ENCODE peak calls at places on chromosomes 1 and 21, in four cellular contexts. One of them, this sample, is unnamed. For H3K4me1, the result is how much of the 10 kb centered on the place peaks cover.

GRCh38 chr1:83583351-83584014 is 415.4 kb downstream of the TTLL7 start:
- DNase-seq in neural progenitor cell: peak
- DNase-seq in IMR-90: no peak
- DNase-seq in K562: no peak
- DNase-seq in this sample: peak

GRCh38 chr1:53278294-53278693 is 40.0 kb upstream of the MAGOH start:
- DNase-seq in neural progenitor cell: peak
- DNase-seq in IMR-90: peak
- DNase-seq in K562: peak
- DNase-seq in this sample: peak

GRCh38 chr1:62906428-62906886 is 122.5 kb downstream of the ATG4C start:
- DNase-seq in neural progenitor cell: peak
- DNase-seq in IMR-90: peak
- DNase-seq in K562: peak
- DNase-seq in this sample: no peak

GRCh38 chr1:200771625-200772555 is 33.2 kb downstream of the CAMSAP2 start:
- DNase-seq in neural progenitor cell: no peak
- DNase-seq in IMR-90: no peak
- DNase-seq in K562: no peak
- DNase-seq in this sample: no peak

GRCh38 chr1:93576346-93576745 is 105.3 kb downstream of the BCAR3 start:
- DNase-seq in neural progenitor cell: peak
- DNase-seq in IMR-90: no peak
- DNase-seq in K562: no peak
- DNase-seq in this sample: no peak

GRCh38 chr1:42162181-42162580 is 2.4 kb downstream of the GUCA2A start:
- DNase-seq in neural progenitor cell: no peak
- DNase-seq in IMR-90: no peak
- DNase-seq in K562: no peak
- DNase-seq in this sample: no peak

GRCh38 chr21:17576080-17576835 is 36.4 kb downstream of the BTG3 start:
- DNase-seq in neural progenitor cell: no peak
- DNase-seq in IMR-90: no peak
- DNase-seq in K562: no peak
- DNase-seq in this sample: no peak

GRCh38 chr21:43331962-43332458 is 94.9 kb downstream of the SIK1 start:
- DNase-seq in neural progenitor cell: no peak
- DNase-seq in IMR-90: peak
- DNase-seq in K562: no peak
- DNase-seq in this sample: peak

GRCh38 chr1:34842952-34843371 is 16.6 kb downstream of the SMIM12 start:
- DNase-seq in neural progenitor cell: peak
- DNase-seq in IMR-90: no peak
- DNase-seq in K562: peak
- DNase-seq in this sample: no peak

GRCh38 chr1:170659404-170660035 is 4.4 kb upstream of the PRRX1 start:
- DNase-seq in neural progenitor cell: no peak
- DNase-seq in IMR-90: no peak
- DNase-seq in K562: no peak
- DNase-seq in this sample: no peak

GRCh38 chr1:157163273-157164127 is 25.3 kb upstream of the ETV3 start:
- DNase-seq in neural progenitor cell: peak
- DNase-seq in IMR-90: peak
- DNase-seq in K562: peak
- DNase-seq in this sample: peak

GRCh38 chr1:244347942-244348341 is 103.8 kb downstream of the ADSS2 start:
- DNase-seq in neural progenitor cell: no peak
- DNase-seq in IMR-90: peak
- DNase-seq in K562: no peak
- DNase-seq in this sample: no peak

GRCh38 chr21:41065539-41065938 is 102.4 kb upstream of the BACE2 start:
- DNase-seq in neural progenitor cell: no peak
- DNase-seq in IMR-90: no peak
- DNase-seq in K562: peak
- DNase-seq in this sample: no peak

GRCh38 chr1:18602533-18603211 is 28.0 kb upstream of the PAX7 start:
- DNase-seq in neural progenitor cell: no peak
- DNase-seq in IMR-90: no peak
- DNase-seq in K562: no peak
- DNase-seq in this sample: no peak

GRCh38 chr1:113758631-113759340 is 500 bp downstream of the PHTF1 start:
- DNase-seq in neural progenitor cell: peak
- DNase-seq in IMR-90: peak
- DNase-seq in K562: peak
- DNase-seq in this sample: peak

GRCh38 chr1:2789986-2790581 is 11.4 kb downstream of the TTC34 start:
- DNase-seq in neural progenitor cell: no peak
- DNase-seq in IMR-90: no peak
- DNase-seq in K562: no peak
- DNase-seq in this sample: no peak

GRCh38 chr1:16886860-16887605 is 8.7 kb upstream of the RNU1-2 start:
- DNase-seq in neural progenitor cell: no peak
- DNase-seq in IMR-90: no peak
- DNase-seq in K562: no peak
- DNase-seq in this sample: no peak

GRCh38 chr1:234065794-234066447 is 161.4 kb downstream of the SLC35F3 start:
- DNase-seq in neural progenitor cell: peak
- DNase-seq in IMR-90: peak
- DNase-seq in K562: peak
- DNase-seq in this sample: peak

GRCh38 chr1:237199026-237199425 is 157.0 kb downstream of the RYR2 start:
- DNase-seq in neural progenitor cell: no peak
- DNase-seq in IMR-90: no peak
- DNase-seq in K562: no peak
- DNase-seq in this sample: no peak

GRCh38 chr21:30582850-30583249 is 7.3 kb downstream of the KRTAP22-2 start:
- DNase-seq in neural progenitor cell: peak
- DNase-seq in IMR-90: no peak
- DNase-seq in K562: no peak
- DNase-seq in this sample: no peak

GRCh38 chr1:83846138-83846537 is 152.8 kb downstream of the TTLL7 start:
- DNase-seq in neural progenitor cell: peak
- DNase-seq in IMR-90: no peak
- DNase-seq in K562: no peak
- DNase-seq in this sample: no peak

GRCh38 chr1:7805460-7805859 is 21.4 kb downstream of the PER3 start:
- DNase-seq in neural progenitor cell: no peak
- DNase-seq in IMR-90: no peak
- DNase-seq in K562: no peak
- DNase-seq in this sample: no peak

GRCh38 chr1:27556435-27556780 is 47.5 kb downstream of the AHDC1 start:
- DNase-seq in neural progenitor cell: no peak
- DNase-seq in IMR-90: no peak
- DNase-seq in K562: no peak
- DNase-seq in this sample: no peak
- H3K4me1 ChIP-seq in neural progenitor cell: under half
- H3K4me1 ChIP-seq in IMR-90: under half
- H3K4me1 ChIP-seq in K562: half or more
- H3K4me1 ChIP-seq in this sample: under half

DNA sequence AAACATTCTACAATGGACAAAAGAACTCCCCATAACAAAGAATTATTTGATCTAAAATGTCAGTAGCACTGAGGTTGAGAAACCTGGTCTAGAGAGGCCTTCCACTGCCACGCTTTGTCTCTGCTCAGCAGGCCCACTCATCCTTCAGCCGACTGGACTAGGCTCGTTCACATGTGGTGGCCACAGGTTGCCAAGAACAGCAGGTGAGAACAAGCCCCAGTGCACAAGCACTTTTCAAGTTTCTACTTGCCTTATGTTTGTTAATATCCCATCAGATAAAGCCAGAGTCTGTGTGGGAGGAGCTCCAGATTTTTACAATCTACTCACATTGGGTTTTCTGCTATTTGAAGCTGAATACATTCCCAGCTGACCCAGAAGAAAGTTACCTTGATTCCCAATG is 9.1 kb upstream of the EFHD2 start:
- DNase-seq in neural progenitor cell: no peak
- DNase-seq in IMR-90: no peak
- DNase-seq in K562: no peak
- DNase-seq in this sample: no peak
- H3K27ac ChIP-seq in neural progenitor cell: no peak
- H3K27ac ChIP-seq in IMR-90: no peak
- H3K27ac ChIP-seq in K562: no peak
- H3K27ac ChIP-seq in this sample: no peak

DNA sequence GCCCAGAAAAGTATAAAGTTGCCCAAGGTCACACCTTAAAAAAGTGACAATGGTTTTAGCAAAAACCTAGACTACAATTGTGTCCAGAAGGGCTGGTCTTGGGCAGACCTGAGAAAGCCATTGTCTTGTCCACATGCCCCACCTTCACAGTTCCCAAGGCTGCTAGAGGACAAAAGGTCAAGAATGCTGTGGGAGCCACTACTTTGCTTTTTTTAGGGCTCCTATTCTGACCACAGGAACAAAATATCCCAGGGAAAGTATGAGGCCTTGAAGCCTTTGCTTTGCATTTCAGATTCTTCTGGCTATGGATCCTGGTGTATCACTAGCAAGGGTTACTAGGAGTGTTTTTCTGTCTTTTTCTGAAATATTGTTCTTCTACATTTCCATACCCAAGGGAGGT is 10.6 kb downstream of the C1orf162 start:
- DNase-seq in neural progenitor cell: no peak
- DNase-seq in IMR-90: no peak
- DNase-seq in K562: no peak
- DNase-seq in this sample: no peak
- H3K4me1 ChIP-seq in neural progenitor cell: under half
- H3K4me1 ChIP-seq in IMR-90: under half
- H3K4me1 ChIP-seq in K562: under half
- H3K4me1 ChIP-seq in this sample: under half

DNA sequence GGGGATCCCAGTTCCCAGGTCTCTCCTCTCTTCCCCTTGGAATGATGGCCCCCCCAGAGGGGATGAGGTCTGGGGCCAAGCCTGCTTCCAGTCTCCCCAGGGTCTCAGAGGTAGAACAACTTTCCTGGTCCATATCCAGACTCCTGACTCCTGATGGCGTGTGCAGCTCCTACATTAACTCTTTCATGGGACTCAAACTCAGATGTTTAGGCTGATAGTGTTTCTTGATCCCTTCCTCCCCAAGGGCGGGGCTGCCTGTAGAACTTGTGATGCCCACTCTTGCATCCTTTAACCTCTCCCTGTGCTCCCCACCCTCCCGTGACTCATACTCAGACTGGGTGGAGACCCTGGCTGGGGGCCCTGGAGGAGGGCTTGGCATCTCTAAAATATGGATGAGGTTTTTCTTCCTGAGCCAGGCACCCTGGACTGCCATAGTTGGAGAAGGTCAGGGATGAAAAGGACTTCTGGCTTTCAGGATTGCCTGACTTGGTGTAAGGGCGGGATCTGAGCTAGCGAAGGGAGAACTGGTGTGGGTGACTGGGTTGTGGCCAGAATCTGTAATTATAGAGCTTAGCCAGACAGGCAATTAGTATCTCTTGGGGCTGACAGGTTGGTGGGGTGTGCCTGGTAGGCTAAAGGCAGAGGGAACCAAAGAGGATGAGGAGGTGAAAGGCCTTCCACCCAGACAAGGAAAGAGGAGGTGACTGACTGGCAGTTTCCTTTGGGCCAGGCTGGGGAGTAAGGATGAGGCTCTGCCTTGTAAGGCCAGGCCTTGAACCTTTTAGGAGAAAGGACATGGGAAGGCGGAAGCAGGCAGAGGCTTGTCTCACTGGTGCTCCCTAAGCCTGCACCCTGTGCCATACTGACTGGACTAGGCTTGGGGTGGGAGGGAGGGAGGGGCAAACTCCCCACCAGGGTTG is 1.5 kb downstream of the ATP8B2 start:
- DNase-seq in neural progenitor cell: no peak
- DNase-seq in IMR-90: peak
- DNase-seq in K562: peak
- DNase-seq in this sample: no peak
- H3K27ac ChIP-seq in neural progenitor cell: no peak
- H3K27ac ChIP-seq in IMR-90: peak
- H3K27ac ChIP-seq in K562: peak
- H3K27ac ChIP-seq in this sample: peak

GRCh38 chr1:203631349-203631748 is 4.7 kb downstream of the ATP2B4 start:
- DNase-seq in neural progenitor cell: no peak
- DNase-seq in IMR-90: no peak
- DNase-seq in K562: no peak
- DNase-seq in this sample: no peak
- H3K4me1 ChIP-seq in neural progenitor cell: under half
- H3K4me1 ChIP-seq in IMR-90: under half
- H3K4me1 ChIP-seq in K562: under half
- H3K4me1 ChIP-seq in this sample: half or more

GRCh38 chr1:46205141-46205540 is 2.0 kb downstream of the LURAP1 start:
- DNase-seq in neural progenitor cell: no peak
- DNase-seq in IMR-90: no peak
- DNase-seq in K562: no peak
- DNase-seq in this sample: no peak
- H3K27ac ChIP-seq in neural progenitor cell: no peak
- H3K27ac ChIP-seq in IMR-90: no peak
- H3K27ac ChIP-seq in K562: no peak
- H3K27ac ChIP-seq in this sample: no peak

GRCh38 chr1:208233546-208233945 is 10.6 kb downstream of the PLXNA2 start:
- DNase-seq in neural progenitor cell: peak
- DNase-seq in IMR-90: no peak
- DNase-seq in K562: no peak
- DNase-seq in this sample: no peak

GRCh38 chr1:208231929-208232360 is 12.2 kb downstream of the PLXNA2 start:
- DNase-seq in neural progenitor cell: peak
- DNase-seq in IMR-90: peak
- DNase-seq in K562: no peak
- DNase-seq in this sample: no peak

GRCh38 chr1:208232639-208233038 is 11.5 kb downstream of the PLXNA2 start:
- DNase-seq in neural progenitor cell: no peak
- DNase-seq in IMR-90: no peak
- DNase-seq in K562: no peak
- DNase-seq in this sample: no peak

GRCh38 chr1:208228550-208228949 is 15.6 kb downstream of the PLXNA2 start:
- DNase-seq in neural progenitor cell: no peak
- DNase-seq in IMR-90: no peak
- DNase-seq in K562: no peak
- DNase-seq in this sample: no peak

DNA sequence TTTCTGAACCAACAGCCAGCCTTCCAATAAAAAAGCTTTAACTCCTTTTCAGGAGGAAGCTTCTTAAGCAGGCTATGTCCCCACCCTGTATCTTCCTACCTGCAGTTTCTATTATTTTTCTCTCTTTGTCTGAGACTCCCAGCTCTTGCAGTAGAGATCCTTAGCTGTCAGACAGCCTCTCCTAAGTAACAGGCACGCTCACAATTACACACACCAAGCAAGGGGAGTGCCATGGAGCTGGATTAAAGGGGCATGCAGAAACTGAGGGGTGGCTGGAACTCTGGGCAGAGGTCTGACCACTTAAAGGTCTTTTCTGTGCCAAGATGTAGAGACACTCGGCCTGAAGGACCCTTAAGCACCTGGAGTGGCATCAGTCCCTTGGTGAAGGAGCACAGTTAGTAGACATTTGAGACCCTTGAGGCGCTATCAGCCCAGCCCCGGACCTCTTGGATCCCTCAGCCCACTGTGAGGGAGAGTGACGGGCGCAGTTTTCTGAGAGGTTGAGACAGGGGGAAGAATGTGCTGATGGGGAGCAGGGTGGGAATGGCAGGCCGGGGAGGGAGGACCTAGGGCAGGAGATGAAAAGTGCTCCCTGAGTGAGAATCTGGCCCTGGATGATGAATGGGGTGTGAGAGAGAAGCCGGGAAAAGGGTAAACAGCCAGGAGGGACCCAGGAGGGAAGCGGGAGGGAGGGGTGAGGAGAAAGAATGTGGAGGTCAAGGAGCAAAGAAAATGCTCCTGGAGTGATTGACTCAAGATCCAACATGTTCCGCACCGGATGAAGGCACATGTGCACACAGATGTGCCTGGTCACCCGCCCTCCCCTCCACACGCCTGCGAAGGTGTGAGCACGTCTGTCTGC is 13.3 kb downstream of the PLXNA2 start:
- DNase-seq in neural progenitor cell: no peak
- DNase-seq in IMR-90: no peak
- DNase-seq in K562: no peak
- DNase-seq in this sample: no peak
- H3K4me1 ChIP-seq in neural progenitor cell: half or more
- H3K4me1 ChIP-seq in IMR-90: under half
- H3K4me1 ChIP-seq in K562: under half
- H3K4me1 ChIP-seq in this sample: under half